ENCODE peak calls at places on chromosomes 12 and 14, in nine cellular contexts. H is adrenal gland, S is ovary, J is suprapubic skin, B is upper lobe of left lung, T is HCT116, Z is SK-N-SH, M is fibroblast of lung, G is brain microvascular endothelial cell. X is an unnamed sample. For H3K36me3, the result is how much of the 10 kb centered on the place peaks cover.

GRCh38 chr12:68557011-68557715 is 53.5 kb upstream of the RAP1B start:
- DNase-seq in S (no peak), T (no peak), G (peak), H (no peak), Z (no peak), M (peak), B (no peak), J (no peak), X (peak)

GRCh38 chr14:24775919-24776318 is 141.9 kb upstream of the GZMB start:
- DNase-seq in G (no peak), M (no peak), Z (peak), T (no peak), B (no peak), H (no peak), S (no peak), J (no peak), X (no peak)

GRCh38 chr12:113850309-113851056 is 115.6 kb downstream of the RBM19 start:
- DNase-seq in J (no peak), M (peak), B (no peak), T (no peak), H (peak), S (no peak), G (no peak), Z (no peak), X (no peak)

GRCh38 chr12:122139266-122139665 is 34.8 kb downstream of the IL31 start:
- DNase-seq in J (no peak), B (no peak), T (no peak), H (no peak), M (no peak), S (no peak), Z (no peak), G (no peak), X (no peak)

GRCh38 chr12:64077922-64078321 is 144.2 kb downstream of the KICS2 start:
- DNase-seq in M (no peak), H (no peak), B (no peak), J (no peak), Z (no peak), G (no peak), S (no peak), T (no peak), X (no peak)

GRCh38 chr12:58491296-58491695 is 429.0 kb downstream of the LRIG3 start:
- DNase-seq in B (no peak), Z (no peak), H (no peak), J (no peak), M (peak), T (no peak), S (no peak), G (no peak), X (no peak)

GRCh38 chr12:102948941-102949352 is 8.5 kb upstream of the ASCL1 start:
- DNase-seq in H (peak), G (peak), Z (peak), J (no peak), S (peak), M (peak), B (no peak), T (peak), X (no peak)

GRCh38 chr12:52496590-52497071 is 3.6 kb upstream of the KRT6A start:
- DNase-seq in G (peak), J (no peak), T (peak), Z (no peak), M (peak), B (no peak), S (no peak), H (no peak), X (no peak)

GRCh38 chr12:123250471-123251383 is 17.5 kb downstream of the MTRFR start:
- DNase-seq in Z (no peak), T (peak), H (no peak), G (no peak), S (no peak), B (no peak), M (no peak), J (no peak), X (no peak)

GRCh38 chr14:51889851-51890250 is 29.4 kb downstream of the GNG2 start:
- DNase-seq in H (no peak), B (no peak), G (no peak), S (no peak), T (no peak), M (peak), Z (no peak), J (no peak), X (no peak)

GRCh38 chr14:99522025-99522401 is 40.8 kb downstream of the CCNK start:
- DNase-seq in G (no peak), M (no peak), J (no peak), B (no peak), Z (no peak), H (peak), S (peak), T (no peak), X (no peak)

GRCh38 chr12:113333111-113333750 is 1.7 kb downstream of the SLC8B1 start:
- DNase-seq in G (no peak), H (peak), S (peak), T (no peak), B (no peak), J (no peak), M (no peak), Z (no peak), X (no peak)

DNA sequence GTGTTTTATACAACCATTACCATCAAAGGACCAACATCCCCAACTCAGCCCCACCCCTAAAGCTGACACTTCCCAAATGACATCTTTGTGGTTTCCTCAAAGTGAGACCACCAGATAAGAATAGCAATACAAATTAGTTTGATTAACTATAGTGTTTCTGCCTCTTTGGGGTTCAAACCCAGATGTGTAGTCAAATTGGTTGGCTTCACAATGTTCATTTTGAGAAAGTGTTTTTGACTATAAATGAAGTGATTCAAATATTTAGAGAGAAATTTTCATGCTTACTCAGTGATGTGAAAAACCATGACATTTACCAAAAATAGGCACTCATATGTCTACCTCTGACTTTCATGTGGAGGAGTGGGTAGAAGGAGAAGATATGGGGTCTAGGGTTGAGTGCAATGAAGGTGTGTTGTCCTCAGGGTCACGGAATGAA is 218.4 kb downstream of the BCAT1 start:
- DNase-seq in M (no peak), B (no peak), G (no peak), T (no peak), H (no peak), J (no peak), S (no peak), Z (no peak), X (no peak)
- TF ChIP-seq CTCF in M (no peak), B (no peak), G (no peak), T (no peak), H (no peak), J (no peak), S (no peak), Z (no peak), X (no peak)

GRCh38 chr14:20971705-20972021 is 16.4 kb downstream of the RNASE2 start:
- DNase-seq in S (no peak), B (no peak), G (no peak), J (no peak), Z (no peak), M (no peak), T (no peak), H (no peak), X (no peak)
- H3K36me3 ChIP-seq in S (under half), B (under half), G (under half), J (under half), Z (under half), M (under half), T (under half), H (under half), X (under half)

DNA sequence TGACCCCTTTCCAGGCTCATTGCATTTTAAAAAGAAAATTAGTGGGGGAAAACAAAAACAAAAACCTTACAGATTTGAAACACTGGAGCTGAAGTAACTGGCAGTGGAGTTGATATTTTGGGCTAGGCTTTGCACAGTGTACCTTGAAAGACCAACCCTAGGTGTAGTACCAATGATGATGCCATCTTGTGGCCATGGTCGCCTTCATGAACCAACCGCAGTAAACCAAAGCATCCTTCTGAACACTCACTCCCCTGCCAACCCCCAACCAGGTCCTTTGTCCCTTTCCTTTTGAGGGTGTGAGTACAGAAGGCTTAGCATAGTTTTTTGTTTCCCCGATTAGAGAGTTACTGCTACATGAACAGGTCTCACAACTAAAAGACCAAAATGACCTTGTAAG is 5.9 kb downstream of the TOMM20L start:
- DNase-seq in T (no peak), S (no peak), J (no peak), Z (no peak), G (no peak), M (no peak), B (no peak), H (no peak), X (no peak)
- TF ChIP-seq CTCF in T (peak), S (no peak), J (no peak), Z (no peak), G (peak), M (no peak), B (no peak), H (no peak), X (no peak)

DNA sequence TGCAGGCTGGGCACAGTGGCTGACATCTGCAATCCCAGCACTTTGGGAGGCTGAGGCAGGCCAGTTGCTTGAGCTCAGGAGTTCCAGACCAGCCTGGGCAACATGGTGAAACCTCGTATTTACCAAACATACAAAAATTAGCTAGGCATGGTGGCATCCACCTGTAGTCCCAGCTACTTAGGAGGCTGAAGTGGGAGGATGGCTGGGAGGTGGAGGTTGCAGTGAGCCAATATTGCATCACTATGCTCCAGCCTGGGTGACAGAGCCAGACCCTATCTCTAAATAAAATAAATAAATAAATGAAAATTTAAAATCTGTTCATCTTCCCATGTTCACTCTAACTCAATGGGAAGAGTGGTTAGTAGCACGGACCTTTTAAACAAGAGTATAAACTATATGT is 71.2 kb downstream of the ELK3 start:
- DNase-seq in J (no peak), G (no peak), Z (no peak), H (no peak), B (no peak), S (no peak), T (no peak), M (no peak), X (no peak)
- H3K36me3 ChIP-seq in J (under half), G (under half), Z (half or more), H (under half), B (under half), S (under half), T (under half), M (under half), X (under half)

GRCh38 chr14:104893435-104894207 is 28.6 kb downstream of the CEP170B start:
- DNase-seq in Z (no peak), T (no peak), J (peak), M (no peak), S (peak), H (peak), B (peak), G (no peak), X (no peak)

GRCh38 chr14:104897286-104898194 is 27.1 kb upstream of the PLD4 start:
- DNase-seq in Z (peak), S (peak), M (no peak), J (peak), H (peak), G (no peak), T (no peak), B (peak), X (no peak)

GRCh38 chr14:104895786-104896642 is 28.7 kb upstream of the PLD4 start:
- DNase-seq in M (no peak), G (no peak), H (peak), Z (peak), J (peak), B (peak), T (no peak), S (peak), X (no peak)

GRCh38 chr14:104894331-104895206 is 29.5 kb downstream of the CEP170B start:
- DNase-seq in Z (peak), S (peak), T (no peak), M (no peak), H (peak), B (peak), G (no peak), J (no peak), X (no peak)

GRCh38 chr14:104895207-104895785 is 29.4 kb upstream of the PLD4 start:
- DNase-seq in H (peak), Z (no peak), T (no peak), J (no peak), G (no peak), B (no peak), S (peak), M (no peak), X (no peak)
- TF ChIP-seq CTCF in H (no peak), Z (peak), T (no peak), J (no peak), G (no peak), B (no peak), S (no peak), M (no peak), X (no peak)

GRCh38 chr14:75011356-75012097 is 8.8 kb downstream of the EIF2B2 start:
- DNase-seq in Z (no peak), H (no peak), M (peak), G (peak), T (no peak), J (no peak), S (no peak), B (no peak), X (peak)

GRCh38 chr14:75016815-75017214 is 14.1 kb downstream of the EIF2B2 start:
- DNase-seq in H (peak), B (no peak), T (no peak), G (no peak), M (no peak), Z (no peak), S (no peak), J (no peak), X (no peak)

GRCh38 chr14:75018684-75019083 is 16.0 kb downstream of the EIF2B2 start:
- DNase-seq in G (no peak), Z (no peak), S (no peak), H (no peak), B (no peak), J (no peak), M (no peak), T (no peak), X (no peak)

GRCh38 chr14:75013290-75013689 is 10.6 kb downstream of the EIF2B2 start:
- DNase-seq in B (no peak), T (no peak), J (no peak), S (no peak), M (no peak), G (no peak), Z (no peak), H (peak), X (no peak)

DNA sequence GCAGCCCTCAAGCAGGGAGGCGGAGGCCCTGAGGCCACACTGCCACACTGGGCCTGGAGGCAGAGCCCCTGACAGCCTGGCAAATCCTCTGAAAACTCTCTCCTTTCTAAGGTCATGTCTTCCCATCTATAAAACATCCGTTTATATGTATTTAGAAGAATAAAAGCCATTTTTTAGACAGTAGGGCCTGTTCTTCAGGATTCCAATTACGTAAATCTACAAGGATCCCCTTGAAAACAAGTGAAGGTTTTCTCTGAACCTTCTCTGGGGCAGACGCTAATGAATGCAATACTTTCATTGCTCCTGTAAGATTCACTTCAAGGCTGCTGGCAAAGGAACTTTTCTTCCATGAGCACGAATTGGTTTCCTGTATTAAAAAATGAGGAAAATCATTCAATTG is 12.8 kb downstream of the EIF2B2 start:
- DNase-seq in S (no peak), T (no peak), Z (no peak), H (no peak), M (no peak), J (no peak), G (no peak), B (peak), X (no peak)
- H3K36me3 ChIP-seq in S (under half), T (under half), Z (under half), H (under half), M (under half), J (half or more), G (under half), B (half or more), X (under half)

GRCh38 chr12:111121840-111122239 is 201.5 kb upstream of the MYL2 start:
- DNase-seq in B (no peak), T (no peak), H (no peak), S (no peak), Z (no peak), M (no peak), G (no peak), J (no peak), X (no peak)
- TF ChIP-seq CTCF in B (no peak), T (peak), H (no peak), S (no peak), Z (no peak), M (no peak), G (no peak), J (no peak), X (no peak)

GRCh38 chr14:31110872-31111271 is 84.7 kb upstream of the STRN3 start:
- DNase-seq in H (no peak), J (no peak), B (no peak), S (no peak), M (no peak), Z (no peak), T (no peak), G (no peak), X (no peak)

GRCh38 chr14:31106768-31107167 is 80.6 kb upstream of the STRN3 start:
- DNase-seq in Z (no peak), M (peak), J (no peak), B (no peak), H (no peak), G (no peak), T (no peak), S (no peak), X (no peak)

GRCh38 chr14:31113794-31114193 is 87.6 kb upstream of the STRN3 start:
- DNase-seq in Z (no peak), B (no peak), T (no peak), S (no peak), J (no peak), H (no peak), M (no peak), G (no peak), X (no peak)

DNA sequence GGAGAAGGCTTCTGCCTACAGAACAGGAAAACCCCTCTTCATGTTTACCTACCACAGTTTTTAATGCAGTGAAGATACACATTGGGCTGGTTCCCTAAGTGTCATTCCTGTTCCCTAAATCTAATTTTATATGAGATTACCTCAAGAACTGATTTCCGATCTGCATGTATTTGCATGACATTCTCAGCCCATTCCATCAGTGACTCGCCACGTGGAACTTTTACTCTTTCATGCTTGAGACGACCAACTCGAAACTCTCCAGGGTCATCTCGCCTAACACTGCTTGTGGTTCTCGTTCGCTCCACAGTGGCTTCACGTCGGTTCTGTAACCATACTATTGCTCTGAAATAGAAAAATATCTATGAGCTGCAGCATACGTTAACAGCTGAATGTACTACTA is 83.1 kb upstream of the STRN3 start:
- DNase-seq in S (no peak), M (no peak), G (no peak), T (no peak), B (no peak), J (no peak), Z (no peak), H (no peak), X (no peak)
- H3K36me3 ChIP-seq in S (under half), M (under half), G (half or more), T (half or more), B (half or more), J (half or more), Z (half or more), H (under half), X (under half)

X was measured in BJ.